ENCODE peak calls at places on chromosome 12, in nine cellular contexts. One of them, this sample, is unnamed.

GRCh38 chr12:100376166-100376565 is 19.3 kb downstream of the SLC17A8 start:
- DNase-seq in hepatocyte: peak; percentile 30
- DNase-seq in left lung: no peak
- DNase-seq in A549: no peak
- DNase-seq in upper lobe of right lung: no peak
- DNase-seq in heart right ventricle: no peak
- DNase-seq in CD4-positive, alpha-beta T cell: no peak
- DNase-seq in cardiac muscle cell: no peak
- DNase-seq in AG04450: no peak
- DNase-seq in this sample: no peak

GRCh38 chr12:97414855-97415254 is 47.7 kb upstream of the RMST start:
- DNase-seq in AG04450: no peak
- DNase-seq in cardiac muscle cell: no peak
- DNase-seq in hepatocyte: no peak
- DNase-seq in left lung: no peak
- DNase-seq in A549: no peak
- DNase-seq in CD4-positive, alpha-beta T cell: no peak
- DNase-seq in heart right ventricle: no peak
- DNase-seq in upper lobe of right lung: no peak
- DNase-seq in this sample: no peak

GRCh38 chr12:114655934-114656697 is 27.9 kb downstream of the TBX3 start:
- DNase-seq in A549: peak; percentile 71
- DNase-seq in upper lobe of right lung: no peak
- DNase-seq in left lung: no peak
- DNase-seq in CD4-positive, alpha-beta T cell: no peak
- DNase-seq in heart right ventricle: no peak
- DNase-seq in hepatocyte: peak; percentile 85
- DNase-seq in AG04450: peak; percentile 78
- DNase-seq in cardiac muscle cell: no peak
- DNase-seq in this sample: no peak

GRCh38 chr12:8697120-8697475 is 693 bp upstream of the RIMKLB start:
- DNase-seq in hepatocyte: peak; percentile 65
- DNase-seq in cardiac muscle cell: peak; percentile 58
- DNase-seq in upper lobe of right lung: no peak
- DNase-seq in CD4-positive, alpha-beta T cell: no peak
- DNase-seq in heart right ventricle: no peak
- DNase-seq in AG04450: no peak
- DNase-seq in A549: no peak
- DNase-seq in left lung: no peak
- DNase-seq in this sample: no peak

GRCh38 chr12:82438356-82438755 is 80.0 kb downstream of the METTL25 start:
- DNase-seq in hepatocyte: no peak
- DNase-seq in A549: no peak
- DNase-seq in upper lobe of right lung: no peak
- DNase-seq in heart right ventricle: no peak
- DNase-seq in CD4-positive, alpha-beta T cell: no peak
- DNase-seq in AG04450: no peak
- DNase-seq in cardiac muscle cell: no peak
- DNase-seq in left lung: no peak
- DNase-seq in this sample: no peak

GRCh38 chr12:56080556-56081138 is 682 bp downstream of the ERBB3 start:
- DNase-seq in heart right ventricle: no peak
- DNase-seq in A549: no peak
- DNase-seq in CD4-positive, alpha-beta T cell: no peak
- DNase-seq in AG04450: no peak
- DNase-seq in hepatocyte: peak; percentile 89
- DNase-seq in cardiac muscle cell: peak; percentile 22
- DNase-seq in upper lobe of right lung: no peak
- DNase-seq in left lung: peak; percentile 59
- DNase-seq in this sample: no peak

GRCh38 chr12:115771065-115771464 is 506.4 kb downstream of the MED13L start:
- DNase-seq in hepatocyte: peak; percentile 56
- DNase-seq in cardiac muscle cell: peak; percentile 56
- DNase-seq in CD4-positive, alpha-beta T cell: no peak
- DNase-seq in A549: no peak
- DNase-seq in left lung: no peak
- DNase-seq in heart right ventricle: peak; percentile 8
- DNase-seq in AG04450: no peak
- DNase-seq in upper lobe of right lung: no peak
- DNase-seq in this sample: no peak

GRCh38 chr12:47867496-47867941 is 37.3 kb downstream of the VDR start:
- DNase-seq in upper lobe of right lung: no peak
- DNase-seq in left lung: no peak
- DNase-seq in AG04450: peak; percentile 70
- DNase-seq in A549: no peak
- DNase-seq in hepatocyte: peak; percentile 40
- DNase-seq in cardiac muscle cell: no peak
- DNase-seq in heart right ventricle: no peak
- DNase-seq in CD4-positive, alpha-beta T cell: no peak
- DNase-seq in this sample: no peak

GRCh38 chr12:47397664-47398281 is 308.1 kb downstream of the RPAP3 start:
- DNase-seq in A549: peak; percentile 51
- DNase-seq in left lung: no peak
- DNase-seq in upper lobe of right lung: no peak
- DNase-seq in AG04450: no peak
- DNase-seq in cardiac muscle cell: no peak
- DNase-seq in heart right ventricle: no peak
- DNase-seq in CD4-positive, alpha-beta T cell: no peak
- DNase-seq in hepatocyte: no peak
- DNase-seq in this sample: no peak

GRCh38 chr12:53543539-53543938 is 36.3 kb upstream of the NPFF start:
- DNase-seq in cardiac muscle cell: peak; percentile 70
- DNase-seq in AG04450: peak; percentile 41
- DNase-seq in hepatocyte: peak; percentile 78
- DNase-seq in left lung: peak; percentile 45
- DNase-seq in A549: peak; percentile 74
- DNase-seq in upper lobe of right lung: no peak
- DNase-seq in heart right ventricle: peak; percentile 18
- DNase-seq in CD4-positive, alpha-beta T cell: peak; percentile 32
- DNase-seq in this sample: no peak

GRCh38 chr12:123912415-123913385 is 59.9 kb downstream of the CCDC92 start:
- DNase-seq in hepatocyte: no peak
- DNase-seq in AG04450: no peak
- DNase-seq in CD4-positive, alpha-beta T cell: no peak
- DNase-seq in A549: no peak
- DNase-seq in heart right ventricle: no peak
- DNase-seq in upper lobe of right lung: no peak
- DNase-seq in left lung: no peak
- DNase-seq in cardiac muscle cell: no peak
- DNase-seq in this sample: no peak

GRCh38 chr12:45670339-45671065 is 59.0 kb upstream of the ARID2 start:
- DNase-seq in AG04450: no peak
- DNase-seq in cardiac muscle cell: no peak
- DNase-seq in left lung: no peak
- DNase-seq in upper lobe of right lung: no peak
- DNase-seq in heart right ventricle: no peak
- DNase-seq in hepatocyte: no peak
- DNase-seq in CD4-positive, alpha-beta T cell: no peak
- DNase-seq in A549: no peak
- DNase-seq in this sample: no peak

GRCh38 chr12:93571854-93572711 is at the start of gene SOCS2:
- DNase-seq in left lung: peak; percentile 40
- DNase-seq in hepatocyte: peak; percentile 63
- DNase-seq in AG04450: no peak
- DNase-seq in CD4-positive, alpha-beta T cell: peak; percentile 7
- DNase-seq in cardiac muscle cell: peak; percentile 71
- DNase-seq in heart right ventricle: peak; percentile 49
- DNase-seq in A549: peak; percentile 35
- DNase-seq in upper lobe of right lung: peak; percentile 73
- DNase-seq in this sample: peak; percentile 59

GRCh38 chr12:9717070-9717925 is 15.6 kb downstream of the CLECL1 start:
- DNase-seq in cardiac muscle cell: no peak
- DNase-seq in left lung: no peak
- DNase-seq in CD4-positive, alpha-beta T cell: no peak
- DNase-seq in AG04450: no peak
- DNase-seq in A549: no peak
- DNase-seq in hepatocyte: no peak
- DNase-seq in upper lobe of right lung: no peak
- DNase-seq in heart right ventricle: no peak
- DNase-seq in this sample: no peak

GRCh38 chr12:15522574-15523187 is 200.4 kb downstream of the PTPRO start:
- DNase-seq in A549: peak; percentile 21
- DNase-seq in AG04450: no peak
- DNase-seq in heart right ventricle: no peak
- DNase-seq in upper lobe of right lung: no peak
- DNase-seq in cardiac muscle cell: peak; percentile 36
- DNase-seq in left lung: no peak
- DNase-seq in hepatocyte: peak; percentile 58
- DNase-seq in CD4-positive, alpha-beta T cell: no peak
- DNase-seq in this sample: no peak

GRCh38 chr12:2582631-2583616 is 211.8 kb upstream of the FKBP4 start:
- DNase-seq in cardiac muscle cell: peak; percentile 85
- DNase-seq in hepatocyte: peak; percentile 81
- DNase-seq in A549: peak; percentile 55
- DNase-seq in AG04450: no peak
- DNase-seq in CD4-positive, alpha-beta T cell: peak; percentile 11
- DNase-seq in left lung: peak; percentile 54
- DNase-seq in heart right ventricle: peak; percentile 82
- DNase-seq in upper lobe of right lung: peak; percentile 84
- DNase-seq in this sample: peak; percentile 85

GRCh38 chr12:70011353-70011752 is 186.3 kb downstream of the MYRFL start:
- DNase-seq in cardiac muscle cell: no peak
- DNase-seq in heart right ventricle: no peak
- DNase-seq in CD4-positive, alpha-beta T cell: no peak
- DNase-seq in upper lobe of right lung: no peak
- DNase-seq in hepatocyte: no peak
- DNase-seq in AG04450: no peak
- DNase-seq in left lung: no peak
- DNase-seq in A549: no peak
- DNase-seq in this sample: no peak

GRCh38 chr12:64088431-64089349 is 133.4 kb downstream of the KICS2 start:
- DNase-seq in CD4-positive, alpha-beta T cell: no peak
- DNase-seq in cardiac muscle cell: peak; percentile 47
- DNase-seq in AG04450: peak; percentile 87
- DNase-seq in upper lobe of right lung: no peak
- DNase-seq in left lung: peak; percentile 56
- DNase-seq in A549: peak; percentile 88
- DNase-seq in hepatocyte: peak; percentile 80
- DNase-seq in heart right ventricle: no peak
- DNase-seq in this sample: peak; percentile 78

GRCh38 chr12:48907243-48907642 is 18.0 kb downstream of the FKBP11 start:
- DNase-seq in left lung: no peak
- DNase-seq in CD4-positive, alpha-beta T cell: no peak
- DNase-seq in heart right ventricle: no peak
- DNase-seq in cardiac muscle cell: no peak
- DNase-seq in AG04450: no peak
- DNase-seq in hepatocyte: peak; percentile 33
- DNase-seq in A549: no peak
- DNase-seq in upper lobe of right lung: no peak
- DNase-seq in this sample: no peak

GRCh38 chr12:34287986-34288962 is 266.0 kb downstream of the ALG10 start:
- DNase-seq in cardiac muscle cell: no peak
- DNase-seq in heart right ventricle: no peak
- DNase-seq in left lung: no peak
- DNase-seq in AG04450: no peak
- DNase-seq in hepatocyte: peak; percentile 1
- DNase-seq in CD4-positive, alpha-beta T cell: no peak
- DNase-seq in upper lobe of right lung: no peak
- DNase-seq in A549: no peak
- DNase-seq in this sample: no peak

GRCh38 chr12:34289431-34290190 is 267.3 kb downstream of the ALG10 start:
- DNase-seq in AG04450: no peak
- DNase-seq in heart right ventricle: no peak
- DNase-seq in left lung: peak; percentile 26
- DNase-seq in upper lobe of right lung: peak; percentile 48
- DNase-seq in cardiac muscle cell: no peak
- DNase-seq in CD4-positive, alpha-beta T cell: no peak
- DNase-seq in hepatocyte: peak; percentile 2
- DNase-seq in A549: no peak
- DNase-seq in this sample: no peak

GRCh38 chr12:34290191-34290995 is 268.1 kb downstream of the ALG10 start:
- DNase-seq in hepatocyte: peak; percentile 3
- DNase-seq in heart right ventricle: no peak
- DNase-seq in AG04450: no peak
- DNase-seq in A549: peak; percentile 10
- DNase-seq in CD4-positive, alpha-beta T cell: no peak
- DNase-seq in upper lobe of right lung: peak; percentile 53
- DNase-seq in cardiac muscle cell: no peak
- DNase-seq in left lung: no peak
- DNase-seq in this sample: no peak

GRCh38 chr12:34287437-34287836 is 265.1 kb downstream of the ALG10 start:
- DNase-seq in AG04450: no peak
- DNase-seq in CD4-positive, alpha-beta T cell: no peak
- DNase-seq in heart right ventricle: no peak
- DNase-seq in hepatocyte: peak; percentile 0
- DNase-seq in cardiac muscle cell: no peak
- DNase-seq in left lung: no peak
- DNase-seq in A549: no peak
- DNase-seq in upper lobe of right lung: no peak
- DNase-seq in this sample: no peak

GRCh38 chr12:34288963-34289345 is 266.7 kb downstream of the ALG10 start:
- DNase-seq in left lung: no peak
- DNase-seq in AG04450: no peak
- DNase-seq in hepatocyte: peak; percentile 0
- DNase-seq in upper lobe of right lung: no peak
- DNase-seq in A549: no peak
- DNase-seq in heart right ventricle: no peak
- DNase-seq in cardiac muscle cell: no peak
- DNase-seq in CD4-positive, alpha-beta T cell: no peak
- DNase-seq in this sample: no peak
- H3K9me3 ChIP-seq in left lung: no peaks in the 10 kb centered on the region
- H3K9me3 ChIP-seq in AG04450: peaks cover 81% of the 10 kb centered on the region
- H3K9me3 ChIP-seq in hepatocyte: peaks cover 6% of the 10 kb centered on the region
- H3K9me3 ChIP-seq in upper lobe of right lung: no peaks in the 10 kb centered on the region
- H3K9me3 ChIP-seq in A549: peaks cover 5% of the 10 kb centered on the region
- H3K9me3 ChIP-seq in heart right ventricle: peaks cover 36% of the 10 kb centered on the region
- H3K9me3 ChIP-seq in cardiac muscle cell: peaks cover 1% of the 10 kb centered on the region
- H3K9me3 ChIP-seq in CD4-positive, alpha-beta T cell: peaks cover 20% of the 10 kb centered on the region
- H3K9me3 ChIP-seq in this sample: peaks cover 24% of the 10 kb centered on the region

GRCh38 chr12:20248646-20249045 is 119.7 kb upstream of the PDE3A start:
- DNase-seq in heart right ventricle: no peak
- DNase-seq in hepatocyte: no peak
- DNase-seq in upper lobe of right lung: no peak
- DNase-seq in left lung: no peak
- DNase-seq in AG04450: no peak
- DNase-seq in A549: no peak
- DNase-seq in CD4-positive, alpha-beta T cell: no peak
- DNase-seq in cardiac muscle cell: no peak
- DNase-seq in this sample: no peak
- H3K9me3 ChIP-seq in heart right ventricle: peaks cover 15% of the 10 kb centered on the region
- H3K9me3 ChIP-seq in hepatocyte: no peaks in the 10 kb centered on the region
- H3K9me3 ChIP-seq in upper lobe of right lung: no peaks in the 10 kb centered on the region
- H3K9me3 ChIP-seq in left lung: peaks cover 3% of the 10 kb centered on the region
- H3K9me3 ChIP-seq in AG04450: no peaks in the 10 kb centered on the region
- H3K9me3 ChIP-seq in A549: no peaks in the 10 kb centered on the region
- H3K9me3 ChIP-seq in CD4-positive, alpha-beta T cell: peaks cover 17% of the 10 kb centered on the region
- H3K9me3 ChIP-seq in cardiac muscle cell: no peaks in the 10 kb centered on the region
- H3K9me3 ChIP-seq in this sample: peaks cover 4% of the 10 kb centered on the region

GRCh38 chr12:38144049-38144448 is 172.5 kb upstream of the ALG10B start:
- DNase-seq in hepatocyte: no peak
- DNase-seq in left lung: no peak
- DNase-seq in heart right ventricle: no peak
- DNase-seq in CD4-positive, alpha-beta T cell: no peak
- DNase-seq in cardiac muscle cell: no peak
- DNase-seq in A549: no peak
- DNase-seq in AG04450: no peak
- DNase-seq in upper lobe of right lung: no peak
- DNase-seq in this sample: no peak
- H3K9me3 ChIP-seq in hepatocyte: no peaks in the 10 kb centered on the region
- H3K9me3 ChIP-seq in left lung: no peaks in the 10 kb centered on the region
- H3K9me3 ChIP-seq in heart right ventricle: peaks cover 13% of the 10 kb centered on the region
- H3K9me3 ChIP-seq in CD4-positive, alpha-beta T cell: peaks cover 6% of the 10 kb centered on the region
- H3K9me3 ChIP-seq in cardiac muscle cell: no peaks in the 10 kb centered on the region
- H3K9me3 ChIP-seq in A549: peaks cover 20% of the 10 kb centered on the region
- H3K9me3 ChIP-seq in AG04450: peaks cover 23% of the 10 kb centered on the region
- H3K9me3 ChIP-seq in upper lobe of right lung: no peaks in the 10 kb centered on the region
- H3K9me3 ChIP-seq in this sample: no peaks in the 10 kb centered on the region

GRCh38 chr12:87200289-87200979 is 828.8 kb downstream of the C12orf50 start:
- DNase-seq in upper lobe of right lung: no peak
- DNase-seq in cardiac muscle cell: peak; percentile 30
- DNase-seq in left lung: no peak
- DNase-seq in heart right ventricle: no peak
- DNase-seq in CD4-positive, alpha-beta T cell: no peak
- DNase-seq in hepatocyte: no peak
- DNase-seq in AG04450: no peak
- DNase-seq in A549: no peak
- DNase-seq in this sample: no peak
- H3K9me3 ChIP-seq in upper lobe of right lung: no peaks in the 10 kb centered on the region
- H3K9me3 ChIP-seq in cardiac muscle cell: no peaks in the 10 kb centered on the region
- H3K9me3 ChIP-seq in left lung: no peaks in the 10 kb centered on the region
- H3K9me3 ChIP-seq in heart right ventricle: peaks cover 8% of the 10 kb centered on the region
- H3K9me3 ChIP-seq in CD4-positive, alpha-beta T cell: peaks cover 11% of the 10 kb centered on the region
- H3K9me3 ChIP-seq in hepatocyte: no peaks in the 10 kb centered on the region
- H3K9me3 ChIP-seq in AG04450: no peaks in the 10 kb centered on the region
- H3K9me3 ChIP-seq in A549: no peaks in the 10 kb centered on the region
- H3K9me3 ChIP-seq in this sample: no peaks in the 10 kb centered on the region